ENCODE peak calls at places on chromosomes 16 and 17, in seven cellular contexts. One of them, this sample, is unnamed. For H3K4me1, the result is how much of the 10 kb centered on the place peaks cover.

GRCh38 chr17:81512984-81513668 is 527 bp upstream of the ACTG1 start:
- DNase-seq in K562: no peak
- DNase-seq in colonic mucosa: peak
- DNase-seq in GM12878: no peak
- DNase-seq in GM23248: peak
- DNase-seq in endothelial cell of umbilical vein: no peak
- DNase-seq in MM.1S: peak
- DNase-seq in this sample: peak

GRCh38 chr16:75477680-75478473 is 13.4 kb upstream of the TMEM170A start:
- DNase-seq in K562: no peak
- DNase-seq in colonic mucosa: no peak
- DNase-seq in GM12878: no peak
- DNase-seq in GM23248: no peak
- DNase-seq in endothelial cell of umbilical vein: no peak
- DNase-seq in MM.1S: no peak
- DNase-seq in this sample: no peak

GRCh38 chr16:82634955-82635610 is 8.3 kb downstream of the CDH13 start:
- DNase-seq in K562: no peak
- DNase-seq in colonic mucosa: no peak
- DNase-seq in GM12878: no peak
- DNase-seq in GM23248: no peak
- DNase-seq in endothelial cell of umbilical vein: no peak
- DNase-seq in MM.1S: no peak
- DNase-seq in this sample: no peak

GRCh38 chr17:75572713-75573539 is 14.7 kb upstream of the MYO15B start:
- DNase-seq in K562: no peak
- DNase-seq in colonic mucosa: no peak
- DNase-seq in GM12878: no peak
- DNase-seq in GM23248: no peak
- DNase-seq in endothelial cell of umbilical vein: no peak
- DNase-seq in MM.1S: no peak
- DNase-seq in this sample: peak

GRCh38 chr17:73089918-73090317 is 2.6 kb downstream of the SLC39A11 start:
- DNase-seq in K562: no peak
- DNase-seq in colonic mucosa: no peak
- DNase-seq in GM12878: no peak
- DNase-seq in GM23248: no peak
- DNase-seq in endothelial cell of umbilical vein: no peak
- DNase-seq in MM.1S: no peak
- DNase-seq in this sample: no peak

GRCh38 chr17:65022751-65023421 is 33.7 kb downstream of the GNA13 start:
- DNase-seq in K562: no peak
- DNase-seq in colonic mucosa: no peak
- DNase-seq in GM12878: peak
- DNase-seq in GM23248: peak
- DNase-seq in endothelial cell of umbilical vein: peak
- DNase-seq in MM.1S: peak
- DNase-seq in this sample: no peak

GRCh38 chr17:39229274-39229913 is 3.6 kb upstream of the STAC2 start:
- DNase-seq in K562: no peak
- DNase-seq in colonic mucosa: no peak
- DNase-seq in GM12878: no peak
- DNase-seq in GM23248: peak
- DNase-seq in endothelial cell of umbilical vein: no peak
- DNase-seq in MM.1S: no peak
- DNase-seq in this sample: peak

GRCh38 chr16:66842765-66843164 is 1.4 kb upstream of the CA7 start:
- DNase-seq in K562: no peak
- DNase-seq in colonic mucosa: no peak
- DNase-seq in GM12878: no peak
- DNase-seq in GM23248: peak
- DNase-seq in endothelial cell of umbilical vein: no peak
- DNase-seq in MM.1S: no peak
- DNase-seq in this sample: no peak

GRCh38 chr16:86347090-86347489 is 163.2 kb upstream of the FOXF1 start:
- DNase-seq in K562: no peak
- DNase-seq in colonic mucosa: no peak
- DNase-seq in GM12878: no peak
- DNase-seq in GM23248: peak
- DNase-seq in endothelial cell of umbilical vein: no peak
- DNase-seq in MM.1S: no peak
- DNase-seq in this sample: no peak

GRCh38 chr16:28009586-28010373 is 53.7 kb downstream of the GSG1L start:
- DNase-seq in K562: no peak
- DNase-seq in colonic mucosa: no peak
- DNase-seq in GM12878: no peak
- DNase-seq in GM23248: no peak
- DNase-seq in endothelial cell of umbilical vein: no peak
- DNase-seq in MM.1S: no peak
- DNase-seq in this sample: no peak

GRCh38 chr17:55157165-55157564 is 107.6 kb upstream of the HLF start:
- DNase-seq in K562: no peak
- DNase-seq in colonic mucosa: no peak
- DNase-seq in GM12878: no peak
- DNase-seq in GM23248: peak
- DNase-seq in endothelial cell of umbilical vein: no peak
- DNase-seq in MM.1S: no peak
- DNase-seq in this sample: no peak

GRCh38 chr17:8654822-8655221 is 24.3 kb upstream of the MYH10 start:
- DNase-seq in K562: no peak
- DNase-seq in colonic mucosa: no peak
- DNase-seq in GM12878: no peak
- DNase-seq in GM23248: no peak
- DNase-seq in endothelial cell of umbilical vein: no peak
- DNase-seq in MM.1S: peak
- DNase-seq in this sample: no peak

GRCh38 chr16:71311553-71312158 is 22.5 kb upstream of the CMTR2 start:
- DNase-seq in K562: peak
- DNase-seq in colonic mucosa: no peak
- DNase-seq in GM12878: no peak
- DNase-seq in GM23248: peak
- DNase-seq in endothelial cell of umbilical vein: peak
- DNase-seq in MM.1S: peak
- DNase-seq in this sample: peak

GRCh38 chr17:55845385-55845784 is 94.5 kb downstream of the PCTP start:
- DNase-seq in K562: no peak
- DNase-seq in colonic mucosa: peak
- DNase-seq in GM12878: no peak
- DNase-seq in GM23248: peak
- DNase-seq in endothelial cell of umbilical vein: peak
- DNase-seq in MM.1S: no peak
- DNase-seq in this sample: peak

GRCh38 chr17:37698132-37698615 is 46.7 kb downstream of the HNF1B start:
- DNase-seq in K562: no peak
- DNase-seq in colonic mucosa: no peak
- DNase-seq in GM12878: no peak
- DNase-seq in GM23248: peak
- DNase-seq in endothelial cell of umbilical vein: no peak
- DNase-seq in MM.1S: no peak
- DNase-seq in this sample: no peak

GRCh38 chr17:29615048-29615385 is 7.7 kb downstream of the CORO6 start:
- DNase-seq in K562: peak
- DNase-seq in colonic mucosa: peak
- DNase-seq in GM12878: no peak
- DNase-seq in GM23248: peak
- DNase-seq in endothelial cell of umbilical vein: no peak
- DNase-seq in MM.1S: no peak
- DNase-seq in this sample: no peak

GRCh38 chr16:88489163-88489721 is 36.2 kb downstream of the ZFPM1 start:
- DNase-seq in K562: no peak
- DNase-seq in colonic mucosa: peak
- DNase-seq in GM12878: no peak
- DNase-seq in GM23248: no peak
- DNase-seq in endothelial cell of umbilical vein: no peak
- DNase-seq in MM.1S: no peak
- DNase-seq in this sample: no peak

GRCh38 chr16:85998868-85999729 is 100.1 kb downstream of the IRF8 start:
- DNase-seq in K562: no peak
- DNase-seq in colonic mucosa: no peak
- DNase-seq in GM12878: no peak
- DNase-seq in GM23248: no peak
- DNase-seq in endothelial cell of umbilical vein: no peak
- DNase-seq in MM.1S: no peak
- DNase-seq in this sample: peak

GRCh38 chr17:15981646-15982580 is 17.6 kb downstream of the ZSWIM7 start:
- DNase-seq in K562: peak
- DNase-seq in colonic mucosa: no peak
- DNase-seq in GM12878: no peak
- DNase-seq in GM23248: peak
- DNase-seq in endothelial cell of umbilical vein: peak
- DNase-seq in MM.1S: no peak
- DNase-seq in this sample: no peak

GRCh38 chr16:50202926-50203624 is 50.0 kb downstream of the TENT4B start:
- DNase-seq in K562: no peak
- DNase-seq in colonic mucosa: peak
- DNase-seq in GM12878: no peak
- DNase-seq in GM23248: peak
- DNase-seq in endothelial cell of umbilical vein: peak
- DNase-seq in MM.1S: no peak
- DNase-seq in this sample: no peak

GRCh38 chr17:53516643-53517042 is 306.1 kb upstream of the KIF2B start:
- DNase-seq in K562: no peak
- DNase-seq in colonic mucosa: no peak
- DNase-seq in GM12878: no peak
- DNase-seq in GM23248: peak
- DNase-seq in endothelial cell of umbilical vein: no peak
- DNase-seq in MM.1S: no peak
- DNase-seq in this sample: no peak

GRCh38 chr16:68332411-68333121 is 21.7 kb downstream of the PRMT7 start:
- DNase-seq in K562: no peak
- DNase-seq in colonic mucosa: no peak
- DNase-seq in GM12878: no peak
- DNase-seq in GM23248: peak
- DNase-seq in endothelial cell of umbilical vein: peak
- DNase-seq in MM.1S: peak
- DNase-seq in this sample: no peak

GRCh38 chr17:71801301-71801700 is 319.5 kb upstream of the SOX9 start:
- DNase-seq in K562: no peak
- DNase-seq in colonic mucosa: no peak
- DNase-seq in GM12878: no peak
- DNase-seq in GM23248: peak
- DNase-seq in endothelial cell of umbilical vein: no peak
- DNase-seq in MM.1S: no peak
- DNase-seq in this sample: no peak

DNA sequence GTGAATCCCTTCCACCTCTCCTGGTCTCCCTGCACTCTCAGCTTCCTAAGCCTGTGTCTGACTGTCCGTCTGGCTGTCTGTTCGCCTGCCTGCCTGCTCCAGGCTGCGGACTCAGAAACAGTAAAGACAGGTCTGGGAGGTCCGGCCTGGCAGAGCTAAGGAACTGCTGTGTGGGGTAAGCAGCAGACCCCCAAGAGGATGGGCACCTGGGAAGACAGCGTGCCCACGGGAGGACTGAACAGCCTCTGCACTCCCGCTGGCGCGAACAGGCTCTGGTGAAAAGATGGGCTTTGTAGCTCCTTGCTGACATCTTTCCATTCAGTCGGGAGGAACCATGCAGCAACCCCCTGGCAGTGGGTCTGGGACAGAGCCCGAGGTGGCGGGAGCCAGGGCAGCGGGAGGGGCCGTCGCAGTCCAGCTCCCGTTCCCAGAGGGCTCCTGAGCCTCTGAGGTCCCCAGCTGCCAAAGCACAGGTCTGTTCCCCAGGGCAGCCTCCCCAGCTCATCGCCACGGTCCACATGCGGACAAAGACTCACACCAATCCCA is 196.3 kb downstream of the RBFOX3 start:
- DNase-seq in K562: no peak
- DNase-seq in colonic mucosa: no peak
- DNase-seq in GM12878: no peak
- DNase-seq in GM23248: no peak
- DNase-seq in endothelial cell of umbilical vein: no peak
- DNase-seq in MM.1S: no peak
- DNase-seq in this sample: no peak
- H3K4me1 ChIP-seq in K562: under half
- H3K4me1 ChIP-seq in colonic mucosa: under half
- H3K4me1 ChIP-seq in GM12878: under half
- H3K4me1 ChIP-seq in GM23248: under half
- H3K4me1 ChIP-seq in endothelial cell of umbilical vein: under half
- H3K4me1 ChIP-seq in MM.1S: under half
- H3K4me1 ChIP-seq in this sample: under half

DNA sequence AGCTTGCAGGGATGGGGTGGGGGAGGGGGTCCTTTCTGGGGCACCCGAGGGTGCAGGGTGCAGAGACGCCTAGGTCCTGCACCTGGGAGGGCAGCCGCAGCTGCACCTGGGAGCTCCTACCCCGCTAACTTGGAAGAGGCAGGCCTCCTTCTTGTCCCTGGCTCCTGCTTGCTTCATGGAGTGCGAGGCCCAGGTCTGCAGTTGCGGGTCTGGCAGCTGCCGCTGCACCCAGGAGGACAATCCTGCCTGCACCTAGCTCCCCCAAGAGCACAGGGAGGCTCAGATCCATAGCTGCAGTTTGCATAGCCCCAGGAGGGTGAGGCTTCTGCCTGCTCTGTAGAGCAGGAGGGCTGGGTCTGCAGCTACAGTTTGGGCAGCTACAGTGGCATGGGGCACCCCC is 26.6 kb downstream of the GNGT2 start:
- DNase-seq in K562: no peak
- DNase-seq in colonic mucosa: no peak
- DNase-seq in GM12878: no peak
- DNase-seq in GM23248: no peak
- DNase-seq in endothelial cell of umbilical vein: no peak
- DNase-seq in MM.1S: no peak
- DNase-seq in this sample: no peak
- H3K9ac ChIP-seq in K562: no peak
- H3K9ac ChIP-seq in colonic mucosa: no peak
- H3K9ac ChIP-seq in GM12878: no peak
- H3K9ac ChIP-seq in GM23248: no peak
- H3K9ac ChIP-seq in endothelial cell of umbilical vein: no peak
- H3K9ac ChIP-seq in MM.1S: no peak
- H3K9ac ChIP-seq in this sample: no peak

DNA sequence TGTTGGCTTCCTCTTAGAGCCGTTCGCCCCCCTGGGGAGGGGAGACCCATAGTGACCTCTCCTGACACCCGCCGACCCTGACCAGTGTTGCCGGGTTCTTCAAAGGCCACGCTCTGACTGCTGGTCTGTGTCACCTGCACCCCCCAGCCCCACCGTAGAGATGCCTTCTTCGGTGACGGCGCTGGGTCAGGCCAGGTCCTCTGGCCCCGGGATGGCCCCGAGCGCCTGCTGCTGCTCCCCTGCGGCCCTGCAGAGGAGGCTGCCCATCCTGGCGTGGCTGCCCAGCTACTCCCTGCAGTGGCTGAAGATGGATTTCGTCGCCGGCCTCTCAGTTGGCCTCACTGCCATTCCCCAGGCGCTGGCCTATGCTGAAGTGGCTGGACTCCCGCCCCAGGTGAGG is 1.2 kb downstream of the SLC26A11 start:
- DNase-seq in K562: no peak
- DNase-seq in colonic mucosa: no peak
- DNase-seq in GM12878: no peak
- DNase-seq in GM23248: no peak
- DNase-seq in endothelial cell of umbilical vein: no peak
- DNase-seq in MM.1S: no peak
- DNase-seq in this sample: no peak
- H3K4me3 ChIP-seq in K562: no peak
- H3K4me3 ChIP-seq in colonic mucosa: no peak
- H3K4me3 ChIP-seq in GM12878: no peak
- H3K4me3 ChIP-seq in GM23248: peak
- H3K4me3 ChIP-seq in endothelial cell of umbilical vein: no peak
- H3K4me3 ChIP-seq in MM.1S: no peak
- H3K4me3 ChIP-seq in this sample: peak

GRCh38 chr17:40532520-40533253 is 31.3 kb upstream of the TNS4 start:
- DNase-seq in K562: no peak
- DNase-seq in colonic mucosa: no peak
- DNase-seq in GM12878: no peak
- DNase-seq in GM23248: no peak
- DNase-seq in endothelial cell of umbilical vein: peak
- DNase-seq in MM.1S: no peak
- DNase-seq in this sample: peak
- H3K4me1 ChIP-seq in K562: under half
- H3K4me1 ChIP-seq in colonic mucosa: under half
- H3K4me1 ChIP-seq in GM12878: under half
- H3K4me1 ChIP-seq in GM23248: under half
- H3K4me1 ChIP-seq in endothelial cell of umbilical vein: under half
- H3K4me1 ChIP-seq in MM.1S: under half
- H3K4me1 ChIP-seq in this sample: under half